ENCODE peak calls at places on chromosomes 7 and 10, in five cellular contexts. One of them, this sample, is unnamed.

GRCh38 chr7:82542665-82543064 is 99.1 kb upstream of the CACNA2D1 start:
- DNase-seq in body of pancreas: no peak
- DNase-seq in HepG2: no peak
- DNase-seq in NB4: no peak
- DNase-seq in CD8-positive, alpha-beta T cell: no peak
- DNase-seq in this sample: no peak

GRCh38 chr7:145692237-145692950 is 424.2 kb upstream of the CNTNAP2 start:
- DNase-seq in body of pancreas: no peak
- DNase-seq in HepG2: no peak
- DNase-seq in NB4: no peak
- DNase-seq in CD8-positive, alpha-beta T cell: no peak
- DNase-seq in this sample: no peak

GRCh38 chr7:43462836-43463235 is 120.1 kb upstream of the STK17A start:
- DNase-seq in body of pancreas: no peak
- DNase-seq in HepG2: no peak
- DNase-seq in NB4: no peak
- DNase-seq in CD8-positive, alpha-beta T cell: no peak
- DNase-seq in this sample: peak

GRCh38 chr7:147245274-147245673 is 1128.7 kb downstream of the CNTNAP2 start:
- DNase-seq in body of pancreas: peak
- DNase-seq in HepG2: peak
- DNase-seq in NB4: peak
- DNase-seq in CD8-positive, alpha-beta T cell: no peak
- DNase-seq in this sample: peak

GRCh38 chr7:6250364-6250833 is 22.0 kb downstream of the CYTH3 start:
- DNase-seq in body of pancreas: no peak
- DNase-seq in HepG2: no peak
- DNase-seq in NB4: no peak
- DNase-seq in CD8-positive, alpha-beta T cell: no peak
- DNase-seq in this sample: no peak

GRCh38 chr7:2488272-2488645 is 12.1 kb upstream of the GRIFIN start:
- DNase-seq in body of pancreas: peak
- DNase-seq in HepG2: no peak
- DNase-seq in NB4: no peak
- DNase-seq in CD8-positive, alpha-beta T cell: no peak
- DNase-seq in this sample: no peak

GRCh38 chr10:120582753-120583152 is 125.7 kb downstream of the PLPP4 start:
- DNase-seq in body of pancreas: no peak
- DNase-seq in HepG2: no peak
- DNase-seq in NB4: no peak
- DNase-seq in CD8-positive, alpha-beta T cell: no peak
- DNase-seq in this sample: no peak

GRCh38 chr10:124341768-124342135 is 77.0 kb downstream of the OAT start:
- DNase-seq in body of pancreas: no peak
- DNase-seq in HepG2: no peak
- DNase-seq in NB4: peak
- DNase-seq in CD8-positive, alpha-beta T cell: no peak
- DNase-seq in this sample: no peak

GRCh38 chr7:148142660-148143248 is 447.8 kb upstream of the C7orf33 start:
- DNase-seq in body of pancreas: peak
- DNase-seq in HepG2: peak
- DNase-seq in NB4: peak
- DNase-seq in CD8-positive, alpha-beta T cell: no peak
- DNase-seq in this sample: peak

GRCh38 chr10:14873090-14873760 is 5.4 kb upstream of the SUV39H2 start:
- DNase-seq in body of pancreas: no peak
- DNase-seq in HepG2: no peak
- DNase-seq in NB4: no peak
- DNase-seq in CD8-positive, alpha-beta T cell: no peak
- DNase-seq in this sample: no peak

GRCh38 chr10:97648557-97649404 is 8.3 kb downstream of the PI4K2A start:
- DNase-seq in body of pancreas: peak
- DNase-seq in HepG2: peak
- DNase-seq in NB4: peak
- DNase-seq in CD8-positive, alpha-beta T cell: peak
- DNase-seq in this sample: no peak

GRCh38 chr7:2660359-2661095 is 27.5 kb upstream of the AMZ1 start:
- DNase-seq in body of pancreas: no peak
- DNase-seq in HepG2: no peak
- DNase-seq in NB4: no peak
- DNase-seq in CD8-positive, alpha-beta T cell: no peak
- DNase-seq in this sample: no peak

GRCh38 chr10:31754803-31755624 is 173.6 kb downstream of the ARHGAP12 start:
- DNase-seq in body of pancreas: peak
- DNase-seq in HepG2: peak
- DNase-seq in NB4: no peak
- DNase-seq in CD8-positive, alpha-beta T cell: no peak
- DNase-seq in this sample: no peak

GRCh38 chr7:122588621-122589020 is 110.3 kb downstream of the RNF133 start:
- DNase-seq in body of pancreas: no peak
- DNase-seq in HepG2: no peak
- DNase-seq in NB4: no peak
- DNase-seq in CD8-positive, alpha-beta T cell: no peak
- DNase-seq in this sample: no peak

GRCh38 chr7:101602082-101602481 is 27.0 kb downstream of the MYL10 start:
- DNase-seq in body of pancreas: no peak
- DNase-seq in HepG2: no peak
- DNase-seq in NB4: no peak
- DNase-seq in CD8-positive, alpha-beta T cell: no peak
- DNase-seq in this sample: no peak

GRCh38 chr7:24025094-24025493 is 258.9 kb upstream of the NPY start:
- DNase-seq in body of pancreas: no peak
- DNase-seq in HepG2: no peak
- DNase-seq in NB4: no peak
- DNase-seq in CD8-positive, alpha-beta T cell: no peak
- DNase-seq in this sample: no peak

GRCh38 chr7:130695840-130696239 is 9.5 kb upstream of the TSGA13 start:
- DNase-seq in body of pancreas: no peak
- DNase-seq in HepG2: peak
- DNase-seq in NB4: peak
- DNase-seq in CD8-positive, alpha-beta T cell: no peak
- DNase-seq in this sample: no peak

GRCh38 chr10:102802920-102803534 is 34.2 kb downstream of the CYP17A1 start:
- DNase-seq in body of pancreas: peak
- DNase-seq in HepG2: no peak
- DNase-seq in NB4: no peak
- DNase-seq in CD8-positive, alpha-beta T cell: no peak
- DNase-seq in this sample: no peak

GRCh38 chr7:36607206-36607515 is 117.1 kb downstream of the AOAH start:
- DNase-seq in body of pancreas: no peak
- DNase-seq in HepG2: no peak
- DNase-seq in NB4: no peak
- DNase-seq in CD8-positive, alpha-beta T cell: no peak
- DNase-seq in this sample: no peak

GRCh38 chr7:75626954-75627353 is 111.8 kb downstream of the HIP1 start:
- DNase-seq in body of pancreas: no peak
- DNase-seq in HepG2: no peak
- DNase-seq in NB4: no peak
- DNase-seq in CD8-positive, alpha-beta T cell: no peak
- DNase-seq in this sample: no peak

GRCh38 chr7:18086165-18087030 is 58.8 kb upstream of the PRPS1L1 start:
- DNase-seq in body of pancreas: peak
- DNase-seq in HepG2: no peak
- DNase-seq in NB4: no peak
- DNase-seq in CD8-positive, alpha-beta T cell: no peak
- DNase-seq in this sample: no peak

GRCh38 chr10:132363921-132364593 is 32.1 kb downstream of the LRRC27 start:
- DNase-seq in body of pancreas: no peak
- DNase-seq in HepG2: peak
- DNase-seq in NB4: peak
- DNase-seq in CD8-positive, alpha-beta T cell: no peak
- DNase-seq in this sample: no peak

GRCh38 chr10:102418612-102419560 is at the start of gene PSD:
- DNase-seq in body of pancreas: no peak
- DNase-seq in HepG2: no peak
- DNase-seq in NB4: peak
- DNase-seq in CD8-positive, alpha-beta T cell: no peak
- DNase-seq in this sample: no peak

GRCh38 chr10:2984682-2985081 is 82.7 kb upstream of the PFKP start:
- DNase-seq in body of pancreas: no peak
- DNase-seq in HepG2: no peak
- DNase-seq in NB4: no peak
- DNase-seq in CD8-positive, alpha-beta T cell: no peak
- DNase-seq in this sample: no peak

GRCh38 chr7:153886121-153886505 is 166.1 kb upstream of the DPP6 start:
- DNase-seq in body of pancreas: peak
- DNase-seq in HepG2: no peak
- DNase-seq in NB4: no peak
- DNase-seq in CD8-positive, alpha-beta T cell: no peak
- DNase-seq in this sample: no peak

GRCh38 chr7:104548861-104549260 is 220.5 kb downstream of the LHFPL3 start:
- DNase-seq in body of pancreas: no peak
- DNase-seq in HepG2: no peak
- DNase-seq in NB4: peak
- DNase-seq in CD8-positive, alpha-beta T cell: no peak
- DNase-seq in this sample: no peak

GRCh38 chr10:124722812-124723783 is 21.1 kb downstream of the FAM53B start:
- DNase-seq in body of pancreas: no peak
- DNase-seq in HepG2: no peak
- DNase-seq in NB4: peak
- DNase-seq in CD8-positive, alpha-beta T cell: peak
- DNase-seq in this sample: no peak

GRCh38 chr7:300048-300447 is 10.1 kb downstream of the FOXL3 start:
- DNase-seq in body of pancreas: no peak
- DNase-seq in HepG2: no peak
- DNase-seq in NB4: no peak
- DNase-seq in CD8-positive, alpha-beta T cell: no peak
- DNase-seq in this sample: no peak

GRCh38 chr7:90675982-90676381 is 79.9 kb downstream of the CDK14 start:
- DNase-seq in body of pancreas: no peak
- DNase-seq in HepG2: no peak
- DNase-seq in NB4: no peak
- DNase-seq in CD8-positive, alpha-beta T cell: no peak
- DNase-seq in this sample: no peak

GRCh38 chr7:19692111-19692828 is 16.6 kb downstream of the POLR1F start:
- DNase-seq in body of pancreas: no peak
- DNase-seq in HepG2: no peak
- DNase-seq in NB4: no peak
- DNase-seq in CD8-positive, alpha-beta T cell: no peak
- DNase-seq in this sample: no peak

GRCh38 chr7:518630-519428 is 817 bp downstream of the PDGFA start:
- DNase-seq in body of pancreas: peak
- DNase-seq in HepG2: no peak
- DNase-seq in NB4: peak
- DNase-seq in CD8-positive, alpha-beta T cell: peak
- DNase-seq in this sample: peak

GRCh38 chr10:31422634-31423033 is 103.6 kb downstream of the ZEB1 start:
- DNase-seq in body of pancreas: no peak
- DNase-seq in HepG2: no peak
- DNase-seq in NB4: no peak
- DNase-seq in CD8-positive, alpha-beta T cell: no peak
- DNase-seq in this sample: no peak

GRCh38 chr7:44279731-44280505 is 45.5 kb downstream of the CAMK2B start:
- DNase-seq in body of pancreas: no peak
- DNase-seq in HepG2: no peak
- DNase-seq in NB4: no peak
- DNase-seq in CD8-positive, alpha-beta T cell: no peak
- DNase-seq in this sample: no peak

DNA sequence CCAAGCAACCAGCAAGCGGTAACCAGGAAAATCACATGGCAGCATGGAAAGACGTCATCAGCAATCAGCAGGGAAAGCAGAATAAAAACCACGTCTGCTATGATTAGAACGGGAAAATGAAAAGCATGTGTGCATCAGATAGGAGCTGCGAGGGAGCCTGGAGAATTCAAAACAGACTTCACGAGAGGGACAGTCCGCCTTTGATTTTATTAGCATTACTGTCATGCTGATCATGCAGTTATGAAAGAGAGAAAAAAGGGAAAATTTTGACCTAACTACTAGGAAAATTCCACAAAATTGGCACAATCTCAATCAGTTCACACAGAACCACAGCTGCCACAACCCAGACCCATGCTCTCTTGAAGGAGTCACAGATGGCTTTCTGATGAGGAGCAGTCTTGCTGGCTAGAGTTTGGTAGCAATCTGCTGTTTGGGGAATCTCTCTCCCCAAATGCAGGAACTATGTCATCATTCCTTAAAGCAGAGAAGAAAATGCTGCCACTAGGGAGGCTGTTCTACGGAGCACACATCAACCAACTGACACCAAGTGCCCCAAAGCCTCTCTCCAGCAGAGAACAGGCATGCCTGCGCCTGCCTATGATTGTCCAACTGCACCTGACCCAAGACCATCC is 295.9 kb downstream of the TNS3 start:
- DNase-seq in body of pancreas: peak
- DNase-seq in HepG2: no peak
- DNase-seq in NB4: no peak
- DNase-seq in CD8-positive, alpha-beta T cell: no peak
- DNase-seq in this sample: no peak
- TF ChIP-seq CTCF in body of pancreas: no peak
- TF ChIP-seq CTCF in HepG2: no peak
- TF ChIP-seq CTCF in NB4: no peak
- TF ChIP-seq CTCF in CD8-positive, alpha-beta T cell: no peak
- TF ChIP-seq CTCF in this sample: no peak

GRCh38 chr7:74252893-74253292 is 1.3 kb downstream of the RFC2 start:
- DNase-seq in body of pancreas: peak
- DNase-seq in HepG2: no peak
- DNase-seq in NB4: no peak
- DNase-seq in CD8-positive, alpha-beta T cell: no peak
- DNase-seq in this sample: no peak

GRCh38 chr7:74256446-74257408 is 2.5 kb upstream of the RFC2 start:
- DNase-seq in body of pancreas: peak
- DNase-seq in HepG2: no peak
- DNase-seq in NB4: peak
- DNase-seq in CD8-positive, alpha-beta T cell: no peak
- DNase-seq in this sample: no peak

GRCh38 chr7:74254858-74255379 is 720 bp upstream of the RFC2 start:
- DNase-seq in body of pancreas: no peak
- DNase-seq in HepG2: no peak
- DNase-seq in NB4: peak
- DNase-seq in CD8-positive, alpha-beta T cell: no peak
- DNase-seq in this sample: no peak

GRCh38 chr7:74253975-74254857 is at the start of gene RFC2:
- DNase-seq in body of pancreas: peak
- DNase-seq in HepG2: peak
- DNase-seq in NB4: peak
- DNase-seq in CD8-positive, alpha-beta T cell: peak
- DNase-seq in this sample: peak

GRCh38 chr7:74253331-74253730 is 868 bp downstream of the RFC2 start:
- DNase-seq in body of pancreas: no peak
- DNase-seq in HepG2: no peak
- DNase-seq in NB4: no peak
- DNase-seq in CD8-positive, alpha-beta T cell: no peak
- DNase-seq in this sample: no peak
- H3K4me3 ChIP-seq in body of pancreas: no peak
- H3K4me3 ChIP-seq in HepG2: peak
- H3K4me3 ChIP-seq in NB4: peak
- H3K4me3 ChIP-seq in CD8-positive, alpha-beta T cell: peak
- H3K4me3 ChIP-seq in this sample: peak

GRCh38 chr7:77439572-77439971 is 23.4 kb upstream of the GSAP start:
- DNase-seq in body of pancreas: peak
- DNase-seq in HepG2: peak
- DNase-seq in NB4: peak
- DNase-seq in CD8-positive, alpha-beta T cell: no peak
- DNase-seq in this sample: no peak
- TF ChIP-seq CTCF in body of pancreas: no peak
- TF ChIP-seq CTCF in HepG2: peak
- TF ChIP-seq CTCF in NB4: peak
- TF ChIP-seq CTCF in CD8-positive, alpha-beta T cell: no peak
- TF ChIP-seq CTCF in this sample: peak

GRCh38 chr10:33237736-33238624 is 96.5 kb downstream of the NRP1 start:
- DNase-seq in body of pancreas: no peak
- DNase-seq in HepG2: peak
- DNase-seq in NB4: no peak
- DNase-seq in CD8-positive, alpha-beta T cell: no peak
- DNase-seq in this sample: no peak
- H3K4me3 ChIP-seq in body of pancreas: no peak
- H3K4me3 ChIP-seq in HepG2: no peak
- H3K4me3 ChIP-seq in NB4: no peak
- H3K4me3 ChIP-seq in CD8-positive, alpha-beta T cell: no peak
- H3K4me3 ChIP-seq in this sample: no peak

This sample was measured in LNCaP clone FGC.